ENCODE peak calls at places on chromosomes 2 and 18, in four cellular contexts. U, K, W and H are unnamed samples.

GRCh38 chr2:177393381-177393780 is 808 bp downstream of the AGPS start:
- DNase-seq in U (no peak), K (no peak), W (peak; percentile 16), H (no peak)

GRCh38 chr2:68627615-68628014 is 15.8 kb upstream of the PROKR1 start:
- DNase-seq in K (no peak), W (no peak), U (no peak), H (no peak)

GRCh38 chr2:217920879-217921603 is 81.8 kb downstream of the TNS1 start:
- DNase-seq in K (no peak), U (peak; percentile 37), W (no peak), H (no peak)

GRCh38 chr2:190043441-190043840 is 19.1 kb downstream of the MSTN start:
- DNase-seq in U (peak; percentile 40), K (no peak), W (no peak), H (no peak)

GRCh38 chr2:172427256-172427989 is at the start of gene ITGA6:
- DNase-seq in U (peak; percentile 50), W (peak; percentile 91), K (peak; percentile 81), H (no peak)

GRCh38 chr2:70941186-70941585 is 5.5 kb downstream of the ATP6V1B1 start:
- DNase-seq in K (no peak), U (no peak), W (no peak), H (no peak)

GRCh38 chr18:10386049-10386448 is 68.4 kb upstream of the APCDD1 start:
- DNase-seq in W (no peak), U (no peak), K (no peak), H (no peak)

GRCh38 chr2:190533175-190533967 is 1.2 kb downstream of the NEMP2 start:
- DNase-seq in K (no peak), U (no peak), W (no peak), H (no peak)

GRCh38 chr2:157305713-157306110 is 19.9 kb downstream of the ERMN start:
- DNase-seq in U (no peak), K (no peak), W (no peak), H (no peak)

GRCh38 chr18:42374961-42375360 is 419.9 kb downstream of the PIK3C3 start:
- DNase-seq in U (no peak), W (no peak), K (no peak), H (no peak)

GRCh38 chr18:76568726-76569125 is 73.7 kb upstream of the ZNF516 start:
- DNase-seq in W (peak; percentile 19), K (no peak), U (no peak), H (no peak)

GRCh38 chr2:232350804-232351685 is 27.5 kb upstream of the ALPP start:
- DNase-seq in K (no peak), W (no peak), U (no peak), H (no peak)

GRCh38 chr2:8488001-8488738 is 193.7 kb upstream of the ID2 start:
- DNase-seq in U (no peak), K (no peak), W (no peak), H (peak; percentile 22)

GRCh38 chr2:174835797-174836255 is 71.6 kb upstream of the CHRNA1 start:
- DNase-seq in K (no peak), W (peak; percentile 96), U (peak; percentile 97), H (peak; percentile 97)

DNA sequence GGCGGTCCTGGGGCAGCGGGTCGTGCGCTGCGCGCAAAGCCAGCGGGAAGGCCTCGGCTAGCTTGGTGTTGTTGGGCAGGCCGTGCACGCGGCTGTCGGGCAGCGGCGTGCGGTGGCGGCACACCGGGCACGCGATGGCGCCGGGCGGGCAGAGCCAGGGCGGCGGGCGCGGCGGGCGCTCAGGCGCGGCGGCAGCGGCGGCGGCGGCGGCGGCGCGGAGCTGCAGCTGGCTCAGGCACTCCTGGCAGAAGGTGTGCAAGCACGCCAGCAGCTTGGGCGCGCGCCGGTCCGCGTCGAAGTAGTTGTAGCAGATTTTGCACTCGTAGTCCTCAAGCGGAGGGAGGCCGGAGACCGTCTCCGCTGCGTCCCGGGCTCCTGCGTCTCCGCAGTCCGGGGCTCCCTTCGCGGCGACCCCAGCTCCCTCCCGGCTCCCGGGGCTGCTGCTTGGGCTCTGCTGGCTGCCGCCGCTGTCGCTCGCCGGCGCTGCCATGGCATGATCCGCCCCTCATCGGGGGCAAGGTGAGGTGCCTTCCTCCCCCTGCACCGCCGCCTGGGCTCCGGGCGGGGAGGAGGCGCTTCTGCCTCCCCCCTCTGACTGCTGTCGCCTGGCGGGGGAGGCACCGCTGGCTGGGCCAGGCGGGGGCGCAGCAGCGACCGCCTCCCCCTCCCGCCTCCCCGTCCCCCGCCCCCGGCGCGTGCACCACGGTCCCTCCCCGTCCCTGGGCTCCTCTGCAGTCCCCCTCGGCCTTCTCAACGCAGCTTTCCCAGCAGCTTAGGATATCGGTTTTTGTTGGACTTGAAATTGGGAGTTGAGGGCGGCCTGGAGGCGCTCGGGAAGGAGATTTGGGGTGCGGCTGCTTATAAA is 21.0 kb upstream of the PAX3 start:
- DNase-seq in U (no peak), W (peak; percentile 22), K (peak; percentile 35), H (no peak)
- TF ChIP-seq CTCF in U (no peak), W (no peak), K (no peak), H (no peak)

GRCh38 chr2:86296947-86297346 is 40.5 kb downstream of the REEP1 start:
- DNase-seq in K (no peak), W (no peak), U (no peak), H (no peak)
- TF ChIP-seq CTCF in K (no peak), W (no peak), U (no peak), H (no peak)

GRCh38 chr18:11852048-11852341 is 782 bp downstream of the CHMP1B start:
- DNase-seq in K (no peak), W (no peak), U (no peak), H (no peak)

GRCh38 chr18:11849845-11850747 is 1.1 kb upstream of the CHMP1B start:
- DNase-seq in K (peak; percentile 63), W (peak; percentile 93), U (peak; percentile 95), H (peak; percentile 98)

GRCh38 chr18:11850821-11851155 is 425 bp upstream of the CHMP1B start:
- DNase-seq in U (peak; percentile 80), W (peak; percentile 68), K (no peak), H (peak; percentile 79)

GRCh38 chr18:11849279-11849678 is 1.9 kb upstream of the CHMP1B start:
- DNase-seq in U (no peak), W (no peak), K (no peak), H (no peak)

DNA sequence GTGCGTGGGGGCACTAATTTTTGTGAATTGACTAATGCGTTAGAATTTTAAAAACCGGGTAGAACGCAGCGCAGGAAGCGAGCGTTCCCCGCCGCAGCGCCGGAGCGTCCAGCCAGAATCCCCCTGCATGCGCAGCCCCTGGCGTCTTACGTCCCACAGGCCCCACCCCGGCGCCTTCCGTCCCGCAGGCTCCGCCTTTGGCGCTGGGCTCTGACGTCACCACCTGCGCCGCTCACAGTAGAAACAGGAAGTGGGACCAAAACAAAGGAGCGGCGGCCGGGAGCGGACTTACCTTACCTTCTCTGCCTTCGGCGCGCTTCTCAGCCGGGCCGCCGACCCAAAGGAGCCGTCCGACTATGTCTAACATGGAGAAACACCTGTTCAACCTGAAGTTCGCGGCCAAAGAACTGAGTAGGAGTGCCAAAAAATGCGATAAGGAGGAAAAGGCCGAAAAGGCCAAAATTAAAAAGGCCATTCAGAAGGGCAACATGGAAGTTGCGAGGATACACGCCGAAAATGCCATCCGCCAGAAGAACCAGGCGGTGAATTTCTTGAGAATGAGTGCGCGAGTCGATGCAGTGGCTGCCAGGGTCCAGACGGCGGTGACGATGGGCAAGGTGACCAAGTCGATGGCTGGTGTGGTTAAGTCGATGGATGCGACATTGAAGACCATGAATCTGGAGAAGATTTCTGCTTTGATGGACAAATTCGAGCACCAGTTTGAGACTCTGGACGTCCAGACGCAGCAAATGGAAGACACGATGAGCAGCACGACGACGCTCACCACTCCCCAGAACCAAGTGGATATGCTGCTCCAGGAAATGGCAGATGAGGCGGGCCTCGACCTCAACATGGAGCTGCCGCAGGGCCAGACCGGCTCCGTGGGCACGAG is at the start of gene CHMP1B:
- DNase-seq in K (peak; percentile 98), U (peak; percentile 98), W (peak; percentile 95), H (peak; percentile 97)
- TF ChIP-seq CTCF in K (no peak), U (no peak), W (no peak), H (no peak)

GRCh38 chr2:193584001-193584400 is 1389.3 kb upstream of the TMEFF2 start:
- DNase-seq in U (no peak), K (no peak), W (peak; percentile 20), H (no peak)
- TF ChIP-seq CTCF in U (no peak), K (no peak), W (peak; percentile 41), H (peak; percentile 33)

DNA sequence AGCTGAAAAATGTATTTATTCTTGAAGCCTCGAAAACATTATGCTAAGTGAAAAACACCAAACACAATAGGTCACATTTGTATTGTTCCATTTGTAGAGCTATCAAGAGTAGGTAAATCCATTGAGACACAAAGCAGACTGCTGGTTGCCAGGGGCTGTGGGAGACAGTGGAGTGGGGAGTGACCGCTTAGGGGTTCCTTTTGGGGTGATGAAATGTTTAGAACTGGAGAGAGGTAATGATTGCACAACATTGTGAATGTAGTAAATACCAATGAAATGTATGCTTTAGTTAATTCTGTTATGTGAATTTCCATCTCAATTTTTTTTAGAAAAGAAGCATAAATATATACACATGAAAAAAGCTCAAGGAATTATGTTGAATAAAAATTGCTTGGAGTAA is 15.8 kb downstream of the KCTD18 start:
- DNase-seq in W (no peak), U (no peak), K (no peak), H (no peak)
- TF ChIP-seq CTCF in W (no peak), U (no peak), K (no peak), H (no peak)

DNA sequence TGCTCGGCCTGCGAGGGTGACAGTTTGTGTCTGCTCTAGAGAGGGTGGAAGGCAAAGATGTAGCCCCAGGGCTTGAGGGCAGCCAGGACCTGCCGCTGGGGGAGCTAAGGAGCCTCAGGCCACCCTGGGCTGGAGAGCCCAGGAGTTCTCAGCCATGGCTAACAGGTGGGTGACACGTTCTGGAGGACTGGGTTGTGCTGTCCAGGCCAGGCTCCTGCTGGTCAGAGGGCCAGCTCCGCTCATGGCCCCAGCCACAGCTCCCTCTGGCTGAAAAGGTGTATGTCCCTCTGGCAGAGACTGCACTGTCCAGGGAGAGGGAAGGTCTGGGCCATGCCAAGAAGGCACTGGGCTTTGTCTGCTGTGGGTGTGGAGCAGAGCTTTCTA is 19.2 kb downstream of the TMEM185B start:
- DNase-seq in K (no peak), W (no peak), U (no peak), H (no peak)
- TF ChIP-seq CTCF in K (no peak), W (no peak), U (no peak), H (no peak)

GRCh38 chr18:7626922-7627440 is 59.9 kb downstream of the PTPRM start:
- DNase-seq in K (no peak), U (peak; percentile 42), W (peak; percentile 65), H (peak; percentile 33)
- TF ChIP-seq CTCF in K (peak; percentile 36), U (peak; percentile 10), W (peak; percentile 26), H (peak; percentile 34)

GRCh38 chr2:99819766-99820165 is 322.6 kb downstream of the AFF3 start:
- DNase-seq in K (no peak), W (no peak), U (no peak), H (no peak)

GRCh38 chr2:99816908-99817307 is 325.5 kb downstream of the AFF3 start:
- DNase-seq in U (no peak), W (no peak), K (no peak), H (no peak)

GRCh38 chr2:99821039-99821438 is 321.4 kb downstream of the AFF3 start:
- DNase-seq in K (no peak), U (no peak), W (no peak), H (no peak)

GRCh38 chr2:99821572-99822369 is 320.6 kb downstream of the AFF3 start:
- DNase-seq in W (peak; percentile 19), U (peak; percentile 71), K (no peak), H (no peak)

DNA sequence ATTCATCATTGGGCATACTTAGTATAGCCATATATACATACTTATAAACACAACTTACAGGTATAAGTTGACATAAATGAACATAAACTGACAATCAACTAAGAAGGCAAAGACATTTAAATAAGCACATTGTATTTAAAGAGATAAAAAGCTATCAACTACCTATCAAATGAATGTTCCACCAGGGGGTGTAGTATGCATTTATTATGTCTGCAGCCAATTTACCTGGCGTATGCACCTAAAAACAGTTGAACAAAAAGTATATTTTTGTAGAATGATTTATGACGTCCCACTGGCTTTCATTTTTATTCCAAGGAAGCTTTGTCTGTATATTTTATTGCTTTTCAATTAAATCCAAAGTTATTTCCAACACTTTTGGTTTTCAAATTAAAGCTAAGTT is 323.5 kb downstream of the AFF3 start:
- DNase-seq in U (peak; percentile 62), W (peak; percentile 24), K (no peak), H (no peak)
- TF ChIP-seq CTCF in U (peak; percentile 25), W (peak; percentile 51), K (peak; percentile 8), H (peak; percentile 16)